ENCODE peak calls at places on chromosomes 6 and 20, in six cellular contexts. C, D, Y, G, Q and N are unnamed samples.

GRCh38 chr6:73513496-73513854 is 7.4 kb downstream of the EEF1A1 start:
- DNase-seq in D (no peak), G (no peak), Q (no peak), Y (no peak), C (no peak), N (no peak)

GRCh38 chr6:107275330-107275865 is 160.1 kb upstream of the BEND3 start:
- DNase-seq in C (no peak), Q (no peak), D (no peak), G (no peak), Y (no peak), N (no peak)

GRCh38 chr6:159540152-159540551 is 152.9 kb downstream of the SOD2 start:
- DNase-seq in G (no peak), D (no peak), Y (no peak), Q (no peak), C (no peak), N (no peak)

GRCh38 chr6:170212051-170212756 is 78.7 kb downstream of the DLL1 start:
- DNase-seq in D (no peak), G (no peak), Y (no peak), C (no peak), Q (peak; percentile 6), N (no peak)

GRCh38 chr6:19605624-19606023 is 231.5 kb upstream of the ID4 start:
- DNase-seq in Q (no peak), C (no peak), G (no peak), D (no peak), Y (no peak), N (no peak)

GRCh38 chr6:104638841-104639290 is 220.9 kb downstream of the HACE1 start:
- DNase-seq in C (no peak), Y (no peak), Q (no peak), D (peak; percentile 93), G (no peak), N (no peak)

GRCh38 chr6:3473773-3474172 is 16.9 kb upstream of the SLC22A23 start:
- DNase-seq in Y (no peak), D (no peak), G (no peak), Q (no peak), C (no peak), N (no peak)

GRCh38 chr6:42711930-42712329 is 10.5 kb downstream of the PRPH2 start:
- DNase-seq in C (no peak), D (no peak), Y (no peak), Q (no peak), G (no peak), N (no peak)

GRCh38 chr6:108359901-108360882 is 65.3 kb downstream of the AFG1L start:
- DNase-seq in G (no peak), Q (no peak), D (peak; percentile 5), C (no peak), Y (no peak), N (peak; percentile 50)

GRCh38 chr20:62860924-62861691 is 514 bp downstream of the TCFL5 start:
- DNase-seq in D (no peak), C (peak; percentile 20), Y (no peak), G (no peak), Q (peak; percentile 41), N (no peak)

GRCh38 chr20:24257171-24257570 is 212.3 kb upstream of the SYNDIG1 start:
- DNase-seq in D (no peak), C (no peak), Q (no peak), Y (no peak), G (no peak), N (no peak)

GRCh38 chr20:59788811-59789210 is 144.6 kb downstream of the SYCP2 start:
- DNase-seq in Q (no peak), G (no peak), D (no peak), Y (no peak), C (no peak), N (no peak)

GRCh38 chr6:166441641-166442078 is 58.9 kb upstream of the MPC1 start:
- DNase-seq in Y (no peak), Q (no peak), C (no peak), D (no peak), G (no peak), N (no peak)

GRCh38 chr6:109816452-109817374 is 125.6 kb downstream of the FIG4 start:
- DNase-seq in Y (no peak), D (no peak), C (no peak), Q (no peak), G (no peak), N (no peak)

GRCh38 chr20:17935761-17936160 is 32.8 kb downstream of the SNX5 start:
- DNase-seq in Y (no peak), Q (no peak), D (peak; percentile 22), G (no peak), C (no peak), N (no peak)

GRCh38 chr20:39861381-39861780 is 827.7 kb downstream of the MAFB start:
- DNase-seq in C (no peak), G (no peak), Y (no peak), Q (no peak), D (no peak), N (no peak)

GRCh38 chr20:64110411-64111068 is 3.2 kb upstream of the NPBWR2 start:
- DNase-seq in G (no peak), Q (no peak), Y (no peak), D (no peak), C (no peak), N (no peak)

GRCh38 chr20:43723735-43724134 is 3.1 kb downstream of the GTSF1L start:
- DNase-seq in G (no peak), C (no peak), D (no peak), Q (no peak), Y (no peak), N (no peak)